ENCODE peak calls at places on chromosomes 11 and 22, in nine cellular contexts. One of them, this sample, is unnamed.

GRCh38 chr11:8963569-8964323 is 496 bp downstream of the TMEM9B start:
- DNase-seq in stomach: peak; percentile 87
- DNase-seq in GM12878: peak; percentile 37
- DNase-seq in sigmoid colon: peak; percentile 90
- DNase-seq in A549: peak; percentile 69
- DNase-seq in suprapubic skin: peak; percentile 90
- DNase-seq in transverse colon: peak; percentile 90
- DNase-seq in SK-N-SH: peak; percentile 85
- DNase-seq in K562: no peak
- DNase-seq in this sample: no peak

GRCh38 chr11:66727282-66727882 is 1.6 kb downstream of the SPTBN2 start:
- DNase-seq in stomach: peak; percentile 34
- DNase-seq in GM12878: no peak
- DNase-seq in sigmoid colon: peak; percentile 59
- DNase-seq in A549: peak; percentile 51
- DNase-seq in suprapubic skin: no peak
- DNase-seq in transverse colon: peak; percentile 34
- DNase-seq in SK-N-SH: peak; percentile 84
- DNase-seq in K562: peak; percentile 78
- DNase-seq in this sample: no peak

GRCh38 chr11:46112961-46113617 is 8.2 kb downstream of the PHF21A start:
- DNase-seq in stomach: no peak
- DNase-seq in GM12878: no peak
- DNase-seq in sigmoid colon: no peak
- DNase-seq in A549: peak; percentile 74
- DNase-seq in suprapubic skin: no peak
- DNase-seq in transverse colon: no peak
- DNase-seq in SK-N-SH: peak; percentile 64
- DNase-seq in K562: peak; percentile 67
- DNase-seq in this sample: no peak

GRCh38 chr22:44620129-44620840 is 81.7 kb upstream of the PRR5 start:
- DNase-seq in stomach: peak; percentile 55
- DNase-seq in GM12878: no peak
- DNase-seq in sigmoid colon: peak; percentile 76
- DNase-seq in A549: no peak
- DNase-seq in suprapubic skin: peak; percentile 81
- DNase-seq in transverse colon: peak; percentile 64
- DNase-seq in SK-N-SH: peak; percentile 75
- DNase-seq in K562: peak; percentile 43
- DNase-seq in this sample: peak; percentile 50

GRCh38 chr11:11263238-11264030 is 89.6 kb downstream of the CSNK2A3 start:
- DNase-seq in stomach: no peak
- DNase-seq in GM12878: no peak
- DNase-seq in sigmoid colon: no peak
- DNase-seq in A549: no peak
- DNase-seq in suprapubic skin: no peak
- DNase-seq in transverse colon: no peak
- DNase-seq in SK-N-SH: peak; percentile 46
- DNase-seq in K562: no peak
- DNase-seq in this sample: no peak

GRCh38 chr11:123653997-123654565 is 343 bp downstream of the SCN3B start:
- DNase-seq in stomach: peak; percentile 32
- DNase-seq in GM12878: no peak
- DNase-seq in sigmoid colon: peak; percentile 66
- DNase-seq in A549: peak; percentile 35
- DNase-seq in suprapubic skin: peak; percentile 71
- DNase-seq in transverse colon: peak; percentile 25
- DNase-seq in SK-N-SH: peak; percentile 81
- DNase-seq in K562: peak; percentile 64
- DNase-seq in this sample: peak; percentile 70

GRCh38 chr11:44555031-44555800 is 10.2 kb upstream of the CD82 start:
- DNase-seq in stomach: no peak
- DNase-seq in GM12878: no peak
- DNase-seq in sigmoid colon: no peak
- DNase-seq in A549: no peak
- DNase-seq in suprapubic skin: no peak
- DNase-seq in transverse colon: no peak
- DNase-seq in SK-N-SH: no peak
- DNase-seq in K562: no peak
- DNase-seq in this sample: no peak

GRCh38 chr11:77752518-77752917 is 68.0 kb downstream of the RSF1 start:
- DNase-seq in stomach: no peak
- DNase-seq in GM12878: no peak
- DNase-seq in sigmoid colon: no peak
- DNase-seq in A549: no peak
- DNase-seq in suprapubic skin: no peak
- DNase-seq in transverse colon: no peak
- DNase-seq in SK-N-SH: no peak
- DNase-seq in K562: no peak
- DNase-seq in this sample: peak; percentile 69

GRCh38 chr22:43798492-43798891 is 13.6 kb downstream of the EFCAB6 start:
- DNase-seq in stomach: no peak
- DNase-seq in GM12878: peak; percentile 60
- DNase-seq in sigmoid colon: no peak
- DNase-seq in A549: no peak
- DNase-seq in suprapubic skin: no peak
- DNase-seq in transverse colon: no peak
- DNase-seq in SK-N-SH: no peak
- DNase-seq in K562: no peak
- DNase-seq in this sample: no peak

GRCh38 chr11:86717817-86718501 is 45.5 kb upstream of the ME3 start:
- DNase-seq in stomach: no peak
- DNase-seq in GM12878: no peak
- DNase-seq in sigmoid colon: no peak
- DNase-seq in A549: no peak
- DNase-seq in suprapubic skin: no peak
- DNase-seq in transverse colon: no peak
- DNase-seq in SK-N-SH: no peak
- DNase-seq in K562: no peak
- DNase-seq in this sample: no peak
- TF ChIP-seq EP300 in stomach: no peak
- TF ChIP-seq EP300 in GM12878: no peak
- TF ChIP-seq EP300 in sigmoid colon: no peak
- TF ChIP-seq EP300 in A549: no peak
- TF ChIP-seq EP300 in suprapubic skin: no peak
- TF ChIP-seq EP300 in transverse colon: no peak
- TF ChIP-seq EP300 in SK-N-SH: no peak
- TF ChIP-seq EP300 in K562: no peak
- TF ChIP-seq EP300 in this sample: no peak

DNA sequence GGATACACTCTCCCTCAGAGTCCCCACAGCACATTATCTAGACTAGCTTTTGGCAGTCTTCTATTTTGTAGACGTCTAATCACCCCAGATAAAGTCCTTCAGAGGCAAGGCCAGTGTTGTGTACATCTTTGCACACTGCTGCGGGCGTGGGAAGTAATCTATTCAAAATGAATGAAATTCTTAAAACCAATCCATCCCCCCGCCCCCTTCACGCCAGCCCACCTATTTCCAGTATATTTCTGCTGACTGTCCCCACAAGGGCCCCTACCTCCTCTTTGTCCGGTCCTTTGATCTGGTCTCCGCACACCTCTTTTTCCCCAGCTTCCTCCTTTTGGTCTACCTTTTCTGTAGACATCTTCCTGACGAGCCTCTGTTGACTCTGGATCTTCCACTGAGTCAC is 383 bp downstream of the BSCL2 start:
- DNase-seq in stomach: no peak
- DNase-seq in GM12878: no peak
- DNase-seq in sigmoid colon: peak; percentile 61
- DNase-seq in A549: no peak
- DNase-seq in suprapubic skin: no peak
- DNase-seq in transverse colon: no peak
- DNase-seq in SK-N-SH: no peak
- DNase-seq in K562: no peak
- DNase-seq in this sample: no peak
- H3K4me3 ChIP-seq in stomach: peak overlapping the region; percentile 87
- H3K4me3 ChIP-seq in GM12878: no peak overlapping the region
- H3K4me3 ChIP-seq in sigmoid colon: peak overlapping the region; percentile 57
- H3K4me3 ChIP-seq in A549: no peak overlapping the region
- H3K4me3 ChIP-seq in suprapubic skin: peak overlapping the region; percentile 63
- H3K4me3 ChIP-seq in transverse colon: peak overlapping the region; percentile 70
- H3K4me3 ChIP-seq in SK-N-SH: peak overlapping the region; percentile 34
- H3K4me3 ChIP-seq in K562: peak overlapping the region; percentile 72
- H3K4me3 ChIP-seq in this sample: peak overlapping the region; percentile 67

GRCh38 chr11:73330569-73331093 is 22.6 kb downstream of the ARHGEF17 start:
- DNase-seq in stomach: no peak
- DNase-seq in GM12878: no peak
- DNase-seq in sigmoid colon: no peak
- DNase-seq in A549: peak; percentile 63
- DNase-seq in suprapubic skin: no peak
- DNase-seq in transverse colon: no peak
- DNase-seq in SK-N-SH: peak; percentile 71
- DNase-seq in K562: peak; percentile 54
- DNase-seq in this sample: no peak

GRCh38 chr11:73333173-73333572 is 25.1 kb downstream of the ARHGEF17 start:
- DNase-seq in stomach: no peak
- DNase-seq in GM12878: no peak
- DNase-seq in sigmoid colon: no peak
- DNase-seq in A549: no peak
- DNase-seq in suprapubic skin: no peak
- DNase-seq in transverse colon: no peak
- DNase-seq in SK-N-SH: no peak
- DNase-seq in K562: no peak
- DNase-seq in this sample: no peak

GRCh38 chr11:73333626-73334199 is 25.6 kb downstream of the ARHGEF17 start:
- DNase-seq in stomach: no peak
- DNase-seq in GM12878: no peak
- DNase-seq in sigmoid colon: no peak
- DNase-seq in A549: no peak
- DNase-seq in suprapubic skin: no peak
- DNase-seq in transverse colon: no peak
- DNase-seq in SK-N-SH: no peak
- DNase-seq in K562: no peak
- DNase-seq in this sample: no peak

GRCh38 chr11:73334244-73335203 is 26.4 kb downstream of the ARHGEF17 start:
- DNase-seq in stomach: peak; percentile 65
- DNase-seq in GM12878: no peak
- DNase-seq in sigmoid colon: peak; percentile 97
- DNase-seq in A549: peak; percentile 83
- DNase-seq in suprapubic skin: peak; percentile 84
- DNase-seq in transverse colon: peak; percentile 67
- DNase-seq in SK-N-SH: peak; percentile 83
- DNase-seq in K562: peak; percentile 71
- DNase-seq in this sample: peak; percentile 92

DNA sequence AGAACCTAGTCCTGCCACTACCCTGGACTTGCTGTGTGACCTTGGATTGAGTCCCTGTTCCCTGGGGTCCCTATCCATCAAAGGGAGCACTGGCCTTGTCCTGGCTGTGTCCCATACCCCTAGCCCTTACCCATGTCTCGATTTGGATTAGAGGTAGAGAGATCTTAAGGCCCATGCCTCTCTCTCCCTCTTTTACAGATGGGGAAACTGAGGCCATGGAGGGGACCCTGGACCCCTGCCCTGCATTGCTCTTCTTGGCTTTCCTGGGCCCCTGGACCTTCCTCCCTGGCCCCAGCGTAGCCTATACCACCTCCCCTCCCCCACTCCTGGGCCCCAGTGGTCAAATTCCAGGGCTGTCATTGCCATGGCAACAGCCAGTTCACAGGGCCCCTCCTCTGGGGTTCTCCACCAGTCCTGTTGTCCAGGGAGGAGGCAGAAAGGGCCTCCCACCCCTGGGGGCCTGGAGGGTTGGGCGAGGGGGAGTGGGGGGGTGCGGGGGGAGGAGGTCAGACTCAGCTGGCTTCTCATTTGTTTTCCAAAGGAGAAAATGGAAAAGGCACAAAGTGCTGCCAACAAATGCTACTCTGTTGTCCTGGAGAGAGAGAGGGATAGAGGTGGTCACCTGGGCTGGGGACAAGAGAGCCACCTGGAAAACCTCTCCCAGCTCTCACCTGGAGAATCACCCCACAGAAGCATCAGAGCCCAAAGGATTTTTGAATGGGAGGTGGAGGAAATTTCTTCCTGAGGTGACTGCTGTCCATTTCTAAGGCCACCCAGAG is 23.3 kb downstream of the ARHGEF17 start:
- DNase-seq in stomach: no peak
- DNase-seq in GM12878: no peak
- DNase-seq in sigmoid colon: no peak
- DNase-seq in A549: no peak
- DNase-seq in suprapubic skin: no peak
- DNase-seq in transverse colon: no peak
- DNase-seq in SK-N-SH: peak; percentile 67
- DNase-seq in K562: peak; percentile 62
- DNase-seq in this sample: peak; percentile 78
- TF ChIP-seq EP300 in stomach: no peak
- TF ChIP-seq EP300 in GM12878: no peak
- TF ChIP-seq EP300 in sigmoid colon: no peak
- TF ChIP-seq EP300 in A549: no peak
- TF ChIP-seq EP300 in suprapubic skin: no peak
- TF ChIP-seq EP300 in transverse colon: no peak
- TF ChIP-seq EP300 in SK-N-SH: no peak
- TF ChIP-seq EP300 in K562: no peak
- TF ChIP-seq EP300 in this sample: no peak

GRCh38 chr11:109121173-109121938 is 300.6 kb upstream of the C11orf87 start:
- DNase-seq in stomach: no peak
- DNase-seq in GM12878: no peak
- DNase-seq in sigmoid colon: no peak
- DNase-seq in A549: no peak
- DNase-seq in suprapubic skin: no peak
- DNase-seq in transverse colon: no peak
- DNase-seq in SK-N-SH: no peak
- DNase-seq in K562: no peak
- DNase-seq in this sample: no peak

GRCh38 chr11:109120341-109120740 is 301.6 kb upstream of the C11orf87 start:
- DNase-seq in stomach: no peak
- DNase-seq in GM12878: no peak
- DNase-seq in sigmoid colon: no peak
- DNase-seq in A549: no peak
- DNase-seq in suprapubic skin: no peak
- DNase-seq in transverse colon: no peak
- DNase-seq in SK-N-SH: no peak
- DNase-seq in K562: no peak
- DNase-seq in this sample: no peak

DNA sequence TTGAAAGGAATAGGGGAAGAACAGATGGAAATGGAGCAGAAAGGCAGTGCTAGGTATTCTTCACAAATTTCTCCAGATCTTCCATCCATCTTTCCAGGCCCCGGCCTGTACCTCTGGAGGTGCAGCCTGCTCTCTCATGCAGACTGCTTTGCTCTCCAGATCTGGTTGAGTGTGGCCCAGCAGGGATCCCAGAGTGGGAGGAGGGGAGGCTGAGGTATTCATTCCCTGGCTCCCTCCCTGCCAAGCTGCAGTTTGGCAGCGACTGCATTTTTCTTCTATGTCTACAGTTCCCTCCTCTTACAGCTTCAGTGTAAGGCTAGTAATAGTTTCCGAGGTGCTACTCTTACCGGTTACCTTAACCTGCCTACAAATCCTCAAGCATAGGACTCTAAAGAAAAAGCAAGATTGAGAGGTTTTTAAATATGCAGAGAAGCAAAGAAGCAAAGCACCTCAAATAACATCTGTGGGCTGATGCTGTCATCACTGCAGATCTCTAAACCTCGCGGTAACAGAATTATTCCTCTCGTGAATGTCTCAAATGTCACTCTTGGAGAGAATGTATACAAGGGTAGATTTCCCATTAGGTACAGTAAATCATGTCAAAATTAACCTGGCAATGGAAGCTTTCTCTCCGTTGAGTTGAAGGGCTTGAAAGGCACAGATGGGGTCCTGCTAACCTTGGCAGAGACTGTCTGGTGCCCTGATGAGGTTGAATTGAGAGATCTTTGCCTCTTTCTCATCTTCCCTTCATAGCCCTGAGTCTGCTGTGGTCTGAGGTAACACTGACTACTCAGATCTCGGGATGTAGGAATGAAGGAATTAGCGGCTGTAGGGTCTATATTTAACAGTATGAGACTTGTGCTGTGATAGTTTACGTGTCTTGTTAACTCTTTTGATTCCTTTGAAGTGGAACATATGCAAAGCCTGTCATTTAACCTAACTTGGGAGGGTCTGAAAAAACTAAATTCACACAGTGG is 297.9 kb upstream of the C11orf87 start:
- DNase-seq in stomach: no peak
- DNase-seq in GM12878: no peak
- DNase-seq in sigmoid colon: no peak
- DNase-seq in A549: no peak
- DNase-seq in suprapubic skin: no peak
- DNase-seq in transverse colon: no peak
- DNase-seq in SK-N-SH: no peak
- DNase-seq in K562: no peak
- DNase-seq in this sample: no peak
- H3K4me3 ChIP-seq in stomach: no peak overlapping the region
- H3K4me3 ChIP-seq in GM12878: no peak overlapping the region
- H3K4me3 ChIP-seq in sigmoid colon: no peak overlapping the region
- H3K4me3 ChIP-seq in A549: no peak overlapping the region
- H3K4me3 ChIP-seq in suprapubic skin: no peak overlapping the region
- H3K4me3 ChIP-seq in transverse colon: no peak overlapping the region
- H3K4me3 ChIP-seq in SK-N-SH: no peak overlapping the region
- H3K4me3 ChIP-seq in K562: no peak overlapping the region
- H3K4me3 ChIP-seq in this sample: no peak overlapping the region

This sample was measured in ovary.